ENCODE peak calls at places on chromosomes 13 and 19, in eight cellular contexts. C, A, T, G, Q, F, R and N are unnamed samples.

GRCh38 chr13:97781891-97782305 is 171.6 kb upstream of the IPO5 start:
- DNase-seq in C (peak), A (peak), T (no peak), G (no peak), Q (no peak), F (no peak), R (no peak), N (no peak)

GRCh38 chr19:55069137-55069858 is 6.3 kb upstream of the RDH13 start:
- DNase-seq in C (peak), A (peak), T (peak), G (no peak), Q (no peak), F (no peak), R (peak), N (no peak)

GRCh38 chr19:2428027-2428690 is 773 bp upstream of the TIMM13 start:
- DNase-seq in C (no peak), A (no peak), T (no peak), G (no peak), Q (peak), F (no peak), R (peak), N (no peak)

GRCh38 chr19:48152552-48152951 is 17.6 kb downstream of the LIG1 start:
- DNase-seq in C (peak), A (peak), T (peak), G (peak), Q (peak), F (peak), R (peak), N (peak)

GRCh38 chr13:20258208-20258962 is 26.3 kb upstream of the GJB6 start:
- DNase-seq in C (no peak), A (no peak), T (no peak), G (no peak), Q (no peak), F (no peak), R (no peak), N (no peak)

GRCh38 chr13:43411741-43412140 is 375.0 kb downstream of the ENOX1 start:
- DNase-seq in C (no peak), A (no peak), T (no peak), G (no peak), Q (no peak), F (peak), R (peak), N (no peak)

GRCh38 chr13:112943309-112944125 is 25.5 kb upstream of the MCF2L start:
- DNase-seq in C (peak), A (peak), T (no peak), G (peak), Q (peak), F (no peak), R (peak), N (no peak)

GRCh38 chr13:98494769-98495168 is 82.1 kb downstream of the STK24 start:
- DNase-seq in C (no peak), A (no peak), T (no peak), G (no peak), Q (no peak), F (no peak), R (no peak), N (no peak)

GRCh38 chr13:54226866-54227265 is 1198.3 kb downstream of the OLFM4 start:
- DNase-seq in C (no peak), A (no peak), T (no peak), G (no peak), Q (no peak), F (no peak), R (no peak), N (no peak)

GRCh38 chr13:102325321-102325720 is 76.5 kb downstream of the FGF14 start:
- DNase-seq in C (no peak), A (no peak), T (no peak), G (no peak), Q (no peak), F (no peak), R (no peak), N (no peak)